ENCODE peak calls at places on chromosomes 13 and 19, in five cellular contexts. N is NCI-H1417; T is breast epithelium; L is activated CD4-positive, alpha-beta T cell treated with anti-CD3 and anti-CD28 coated beads for 1 hour; E is NCI-H1105. A is an unnamed sample.

GRCh38 chr19:15563325-15563794 is 51.7 kb upstream of the CYP4F8 start:
- DNase-seq in T (peak), E (peak), N (peak), L (no peak), A (no peak)

GRCh38 chr19:35905178-35905727 is 2.8 kb downstream of the TYROBP start:
- DNase-seq in T (no peak), L (no peak), E (no peak), N (no peak), A (no peak)

GRCh38 chr13:95050800-95051620 is 250.2 kb downstream of the ABCC4 start:
- DNase-seq in E (no peak), N (no peak), T (no peak), L (no peak), A (no peak)

GRCh38 chr13:112106467-112107141 is 39.7 kb downstream of the SOX1 start:
- DNase-seq in L (no peak), T (no peak), E (no peak), N (no peak), A (no peak)

GRCh38 chr19:48363500-48363809 is 285 bp downstream of the TMEM143 start:
- DNase-seq in N (no peak), E (no peak), L (no peak), T (no peak), A (no peak)

GRCh38 chr19:48858984-48859710 is 9.3 kb downstream of the PLEKHA4 start:
- DNase-seq in E (no peak), T (no peak), N (no peak), L (peak), A (peak)

GRCh38 chr13:109146912-109147624 is 517.7 kb downstream of the MYO16 start:
- DNase-seq in N (no peak), L (no peak), T (no peak), E (no peak), A (no peak)

GRCh38 chr13:32228330-32229041 is 86.7 kb downstream of the ZAR1L start:
- DNase-seq in L (no peak), E (no peak), T (no peak), N (peak), A (no peak)

GRCh38 chr13:78625384-78625783 is 22.0 kb upstream of the POU4F1 start:
- DNase-seq in T (no peak), E (no peak), L (no peak), N (peak), A (no peak)

GRCh38 chr19:30719189-30719990 is 347.2 kb downstream of the ZNF536 start:
- DNase-seq in L (no peak), E (peak), T (no peak), N (no peak), A (no peak)

GRCh38 chr19:35350591-35350990 is 2.9 kb downstream of the FFAR1 start:
- DNase-seq in L (no peak), E (no peak), N (no peak), T (peak), A (no peak)

GRCh38 chr13:99384468-99384867 is 77.3 kb upstream of the GPR183 start:
- DNase-seq in L (peak), E (no peak), T (no peak), N (no peak), A (peak)

GRCh38 chr19:10699650-10700335 is 1.4 kb upstream of the QTRT1 start:
- DNase-seq in L (peak), T (no peak), N (peak), E (no peak), A (peak)

GRCh38 chr13:112254061-112254818 is 121.9 kb upstream of the SPACA7 start:
- DNase-seq in L (no peak), T (no peak), N (no peak), E (no peak), A (no peak)

GRCh38 chr13:24627864-24628418 is 52.3 kb upstream of the ATP12A start:
- DNase-seq in T (no peak), N (no peak), L (no peak), E (no peak), A (no peak)

A was measured in CD8-positive, alpha-beta T cell.